ENCODE peak calls at places on chromosomes 6 and 20, in six cellular contexts. D is suprapubic skin, S is psoas muscle, H is HCT116, T is neural crest cell, A is endothelial cell. O is an unnamed sample.

GRCh38 chr6:129749749-129750120 is 39.8 kb upstream of the ARHGAP18 start:
- DNase-seq in S (no peak), H (peak), A (no peak), D (no peak), T (no peak), O (no peak)

GRCh38 chr20:48667889-48668413 is 159.8 kb downstream of the PREX1 start:
- DNase-seq in S (no peak), A (no peak), T (no peak), D (no peak), H (no peak), O (no peak)

GRCh38 chr6:43956478-43956877 is 170.8 kb downstream of the MRPL14 start:
- DNase-seq in D (no peak), H (no peak), T (no peak), A (no peak), S (no peak), O (no peak)

GRCh38 chr6:46452312-46452917 is 38.8 kb downstream of the RCAN2 start:
- DNase-seq in H (no peak), A (no peak), D (no peak), T (no peak), S (no peak), O (no peak)

GRCh38 chr6:125588268-125588667 is 161.2 kb upstream of the HEY2 start:
- DNase-seq in A (no peak), D (no peak), S (no peak), H (no peak), T (no peak), O (no peak)

GRCh38 chr20:840858-841567 is 7.5 kb downstream of the FAM110A start:
- DNase-seq in H (no peak), T (no peak), D (no peak), A (no peak), S (no peak), O (no peak)

GRCh38 chr6:132491303-132491702 is 21.6 kb downstream of the STX7 start:
- DNase-seq in D (no peak), T (no peak), H (no peak), S (peak), A (no peak), O (peak)

GRCh38 chr6:80605165-80605989 is 498.9 kb downstream of the BCKDHB start:
- DNase-seq in T (peak), A (peak), H (peak), D (no peak), S (no peak), O (no peak)

GRCh38 chr20:58014628-58015315 is 213.7 kb downstream of the ANKRD60 start:
- DNase-seq in H (peak), T (no peak), S (no peak), D (peak), A (no peak), O (no peak)

GRCh38 chr6:135419162-135419561 is 78.4 kb downstream of the AHI1 start:
- DNase-seq in S (no peak), A (no peak), T (no peak), H (no peak), D (no peak), O (no peak)

GRCh38 chr6:42095066-42095465 is 44.7 kb downstream of the TAF8 start:
- DNase-seq in S (no peak), D (no peak), H (no peak), T (no peak), A (no peak), O (no peak)

GRCh38 chr6:42091718-42092023 is 41.3 kb downstream of the TAF8 start:
- DNase-seq in S (no peak), A (no peak), T (no peak), D (no peak), H (no peak), O (no peak)

GRCh38 chr6:42093582-42094329 is 43.4 kb downstream of the TAF8 start:
- DNase-seq in T (no peak), D (no peak), S (no peak), A (no peak), H (no peak), O (no peak)

GRCh38 chr6:42099340-42100028 is 42.9 kb downstream of the C6orf132 start:
- DNase-seq in T (no peak), H (no peak), S (no peak), D (no peak), A (no peak), O (peak)

GRCh38 chr6:42095776-42096541 is 45.6 kb downstream of the TAF8 start:
- DNase-seq in A (peak), S (no peak), D (no peak), H (no peak), T (no peak), O (no peak)
- TF ChIP-seq CTCF in A (no peak), S (no peak), D (no peak), H (peak), T (peak), O (no peak)

GRCh38 chr6:147774856-147775255 is 266.4 kb downstream of the SAMD5 start:
- DNase-seq in D (no peak), H (no peak), S (no peak), A (peak), T (no peak), O (no peak)
- TF ChIP-seq CTCF in D (no peak), H (peak), S (no peak), A (peak), T (peak), O (no peak)

GRCh38 chr20:11094196-11094595 is 420.4 kb upstream of the JAG1 start:
- DNase-seq in A (no peak), D (no peak), H (no peak), T (no peak), S (no peak), O (no peak)
- TF ChIP-seq CTCF in A (no peak), D (no peak), H (no peak), T (no peak), S (no peak), O (no peak)

GRCh38 chr6:42257614-42258013 is 40.0 kb upstream of the MRPS10 start:
- DNase-seq in A (no peak), H (no peak), T (no peak), D (no peak), S (no peak), O (no peak)
- TF ChIP-seq CTCF in A (no peak), H (no peak), T (no peak), D (no peak), S (no peak), O (no peak)

DNA sequence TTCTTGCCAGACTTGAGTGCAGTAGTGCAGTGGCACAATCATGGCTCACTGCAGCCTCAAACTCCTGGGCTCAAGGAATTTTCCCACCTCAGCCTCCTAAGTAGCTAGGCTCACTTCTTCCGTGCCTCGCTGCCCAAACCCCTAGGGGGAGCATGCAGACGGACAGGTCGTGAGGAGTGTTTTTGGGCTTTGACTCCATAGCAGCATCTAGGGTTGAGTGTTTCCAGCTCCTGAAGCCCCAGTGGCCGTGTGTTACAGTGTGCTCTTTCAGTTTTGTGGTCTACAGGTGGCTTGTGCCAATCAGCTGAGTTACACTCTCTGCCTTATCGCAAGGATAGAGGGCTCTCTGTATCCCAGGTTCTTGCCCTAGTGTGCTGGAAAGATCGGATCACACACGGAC is 33.4 kb downstream of the NCOA3 start:
- DNase-seq in D (no peak), T (no peak), H (no peak), A (peak), S (no peak), O (no peak)
- TF ChIP-seq CTCF in D (no peak), T (peak), H (peak), A (no peak), S (no peak), O (no peak)

GRCh38 chr6:156876302-156876701 is 99.1 kb downstream of the ARID1B start:
- DNase-seq in T (peak), H (no peak), A (peak), S (peak), D (no peak), O (no peak)
- TF ChIP-seq CTCF in T (peak), H (peak), A (peak), S (peak), D (no peak), O (no peak)

GRCh38 chr6:75932067-75932466 is 140.4 kb downstream of the IMPG1 start:
- DNase-seq in T (peak), H (peak), A (peak), D (no peak), S (no peak), O (no peak)
- TF ChIP-seq CTCF in T (peak), H (peak), A (peak), D (no peak), S (no peak), O (no peak)

DNA sequence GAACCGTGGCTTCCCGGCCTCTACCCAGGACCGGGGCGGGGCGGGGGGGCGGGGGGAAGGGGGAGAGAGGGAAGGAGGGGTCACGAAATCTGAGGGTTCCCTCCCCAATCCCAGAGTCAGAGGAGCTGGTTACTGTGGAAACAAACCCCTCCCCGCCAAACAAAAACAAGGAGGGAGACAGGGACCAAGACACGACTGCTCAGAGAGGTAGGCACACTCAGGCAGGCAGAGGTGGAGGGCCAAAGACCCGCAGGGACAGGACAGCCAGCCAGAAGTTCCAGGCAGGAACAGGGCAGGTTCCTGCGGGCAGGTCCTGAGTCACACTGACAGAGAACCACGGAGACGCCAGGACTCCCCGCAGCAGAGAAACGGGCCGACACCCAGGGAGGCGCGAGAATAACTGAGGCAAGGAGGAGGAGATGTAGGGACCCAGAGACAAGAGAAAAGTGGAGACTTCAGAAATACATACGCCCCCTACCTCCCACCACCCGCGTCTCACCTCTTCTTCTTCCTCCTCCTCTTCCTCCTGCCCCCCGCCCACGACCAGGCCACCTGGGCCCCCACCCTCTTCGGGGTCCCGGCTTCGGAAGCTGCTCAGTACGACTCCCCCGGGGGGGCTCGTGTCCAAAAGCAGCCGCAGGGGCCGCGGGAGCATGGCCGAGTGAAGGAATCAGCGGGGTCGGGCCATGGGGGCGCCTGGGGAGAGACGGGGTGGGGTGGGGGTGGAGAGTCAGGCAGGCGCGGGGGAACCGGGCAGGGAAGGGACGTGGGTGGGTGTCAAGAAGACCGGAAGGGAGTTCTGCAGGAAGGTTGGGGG is 578 bp downstream of the RGL2 start:
- DNase-seq in S (peak), D (peak), H (peak), T (no peak), A (peak), O (peak)
- TF ChIP-seq CTCF in S (no peak), D (no peak), H (no peak), T (no peak), A (peak), O (no peak)

GRCh38 chr20:16378122-16378521 is 195.1 kb downstream of the KIF16B start:
- DNase-seq in H (no peak), D (no peak), S (no peak), A (no peak), T (no peak), O (no peak)
- TF ChIP-seq CTCF in H (no peak), D (no peak), S (no peak), A (no peak), T (no peak), O (no peak)

GRCh38 chr6:5260661-5261544 is at the start of the genes FARS2 and LYRM4:
- DNase-seq in T (peak), H (peak), A (peak), D (peak), S (peak), O (peak)
- TF ChIP-seq CTCF in T (peak), H (peak), A (no peak), D (peak), S (no peak), O (no peak)